ENCODE peak calls at places on chromosomes 4 and X, in six cellular contexts. One of them, this sample, is unnamed.

GRCh38 chr4:94453534-94453963 is 1.8 kb downstream of the PDLIM5 start:
- DNase-seq in Caki2: peak; percentile 62
- DNase-seq in H7: no peak
- DNase-seq in NCI-H1092 treated with DMSO at 0.1 percent for 48 hours: no peak
- DNase-seq in activated naive CD4-positive, alpha-beta T cell: no peak
- DNase-seq in HTR-8/SVneo: no peak
- DNase-seq in this sample: no peak

GRCh38 chr4:173218411-173219125 is 50.0 kb downstream of the GALNT7 start:
- DNase-seq in Caki2: peak; percentile 73
- DNase-seq in H7: no peak
- DNase-seq in NCI-H1092 treated with DMSO at 0.1 percent for 48 hours: no peak
- DNase-seq in activated naive CD4-positive, alpha-beta T cell: no peak
- DNase-seq in HTR-8/SVneo: peak; percentile 42
- DNase-seq in this sample: no peak

GRCh38 chr4:83248486-83248885 is 36.1 kb downstream of the COQ2 start:
- DNase-seq in Caki2: peak; percentile 61
- DNase-seq in H7: no peak
- DNase-seq in NCI-H1092 treated with DMSO at 0.1 percent for 48 hours: no peak
- DNase-seq in activated naive CD4-positive, alpha-beta T cell: no peak
- DNase-seq in HTR-8/SVneo: no peak
- DNase-seq in this sample: no peak

GRCh38 chrX:140526138-140526537 is 21.3 kb upstream of the SOX3 start:
- DNase-seq in Caki2: no peak
- DNase-seq in H7: peak; percentile 58
- DNase-seq in NCI-H1092 treated with DMSO at 0.1 percent for 48 hours: no peak
- DNase-seq in activated naive CD4-positive, alpha-beta T cell: no peak
- DNase-seq in HTR-8/SVneo: no peak
- DNase-seq in this sample: no peak

GRCh38 chr4:79852305-79852730 is 220.7 kb downstream of the ANTXR2 start:
- DNase-seq in Caki2: no peak
- DNase-seq in H7: peak; percentile 2
- DNase-seq in NCI-H1092 treated with DMSO at 0.1 percent for 48 hours: no peak
- DNase-seq in activated naive CD4-positive, alpha-beta T cell: no peak
- DNase-seq in HTR-8/SVneo: no peak
- DNase-seq in this sample: no peak

GRCh38 chrX:113833096-113833495 is 750.8 kb upstream of the HTR2C start:
- DNase-seq in Caki2: no peak
- DNase-seq in H7: no peak
- DNase-seq in NCI-H1092 treated with DMSO at 0.1 percent for 48 hours: no peak
- DNase-seq in activated naive CD4-positive, alpha-beta T cell: no peak
- DNase-seq in HTR-8/SVneo: no peak
- DNase-seq in this sample: peak; percentile 3

GRCh38 chr4:100742045-100742444 is 224.2 kb upstream of the EMCN start:
- DNase-seq in Caki2: peak; percentile 21
- DNase-seq in H7: peak; percentile 4
- DNase-seq in NCI-H1092 treated with DMSO at 0.1 percent for 48 hours: peak; percentile 23
- DNase-seq in activated naive CD4-positive, alpha-beta T cell: no peak
- DNase-seq in HTR-8/SVneo: peak; percentile 1
- DNase-seq in this sample: peak; percentile 13

GRCh38 chr4:126906466-126906865 is 726.3 kb upstream of the INTU start:
- DNase-seq in Caki2: no peak
- DNase-seq in H7: peak; percentile 4
- DNase-seq in NCI-H1092 treated with DMSO at 0.1 percent for 48 hours: no peak
- DNase-seq in activated naive CD4-positive, alpha-beta T cell: no peak
- DNase-seq in HTR-8/SVneo: no peak
- DNase-seq in this sample: no peak

GRCh38 chr4:118281611-118282442 is 71.0 kb downstream of the PRSS12 start:
- DNase-seq in Caki2: peak; percentile 54
- DNase-seq in H7: peak; percentile 16
- DNase-seq in NCI-H1092 treated with DMSO at 0.1 percent for 48 hours: peak; percentile 24
- DNase-seq in activated naive CD4-positive, alpha-beta T cell: no peak
- DNase-seq in HTR-8/SVneo: no peak
- DNase-seq in this sample: no peak

GRCh38 chr4:73208376-73208775 is 50.2 kb downstream of the ANKRD17 start:
- DNase-seq in Caki2: no peak
- DNase-seq in H7: no peak
- DNase-seq in NCI-H1092 treated with DMSO at 0.1 percent for 48 hours: no peak
- DNase-seq in activated naive CD4-positive, alpha-beta T cell: no peak
- DNase-seq in HTR-8/SVneo: no peak
- DNase-seq in this sample: no peak

GRCh38 chrX:54785901-54786300 is 12.2 kb downstream of the ITIH6 start:
- DNase-seq in Caki2: no peak
- DNase-seq in H7: no peak
- DNase-seq in NCI-H1092 treated with DMSO at 0.1 percent for 48 hours: no peak
- DNase-seq in activated naive CD4-positive, alpha-beta T cell: no peak
- DNase-seq in HTR-8/SVneo: no peak
- DNase-seq in this sample: no peak

GRCh38 chr4:18464160-18464559 is 442.6 kb upstream of the LCORL start:
- DNase-seq in Caki2: no peak
- DNase-seq in H7: no peak
- DNase-seq in NCI-H1092 treated with DMSO at 0.1 percent for 48 hours: no peak
- DNase-seq in activated naive CD4-positive, alpha-beta T cell: no peak
- DNase-seq in HTR-8/SVneo: no peak
- DNase-seq in this sample: no peak

GRCh38 chr4:38868055-38868965 is 704 bp downstream of the FAM114A1 start:
- DNase-seq in Caki2: peak; percentile 36
- DNase-seq in H7: peak; percentile 67
- DNase-seq in NCI-H1092 treated with DMSO at 0.1 percent for 48 hours: no peak
- DNase-seq in activated naive CD4-positive, alpha-beta T cell: no peak
- DNase-seq in HTR-8/SVneo: no peak
- DNase-seq in this sample: peak; percentile 34

GRCh38 chr4:167775374-167775773 is 317.0 kb upstream of the ANXA10 start:
- DNase-seq in Caki2: no peak
- DNase-seq in H7: no peak
- DNase-seq in NCI-H1092 treated with DMSO at 0.1 percent for 48 hours: no peak
- DNase-seq in activated naive CD4-positive, alpha-beta T cell: no peak
- DNase-seq in HTR-8/SVneo: no peak
- DNase-seq in this sample: no peak

GRCh38 chrX:125711103-125711502 is 391.4 kb downstream of the TEX13C start:
- DNase-seq in Caki2: no peak
- DNase-seq in H7: no peak
- DNase-seq in NCI-H1092 treated with DMSO at 0.1 percent for 48 hours: no peak
- DNase-seq in activated naive CD4-positive, alpha-beta T cell: no peak
- DNase-seq in HTR-8/SVneo: no peak
- DNase-seq in this sample: no peak

GRCh38 chrX:48911407-48912182 is at the start of gene SLC35A2:
- DNase-seq in Caki2: peak; percentile 83
- DNase-seq in H7: peak; percentile 95
- DNase-seq in NCI-H1092 treated with DMSO at 0.1 percent for 48 hours: peak; percentile 87
- DNase-seq in activated naive CD4-positive, alpha-beta T cell: peak; percentile 51
- DNase-seq in HTR-8/SVneo: peak; percentile 55
- DNase-seq in this sample: peak; percentile 83

GRCh38 chrX:139826065-139827044 is 106.5 kb downstream of the ATP11C start:
- DNase-seq in Caki2: peak; percentile 18
- DNase-seq in H7: peak; percentile 16
- DNase-seq in NCI-H1092 treated with DMSO at 0.1 percent for 48 hours: no peak
- DNase-seq in activated naive CD4-positive, alpha-beta T cell: no peak
- DNase-seq in HTR-8/SVneo: no peak
- DNase-seq in this sample: peak; percentile 15

GRCh38 chr4:54586343-54586953 is 71.3 kb upstream of the KIT start:
- DNase-seq in Caki2: peak; percentile 62
- DNase-seq in H7: no peak
- DNase-seq in NCI-H1092 treated with DMSO at 0.1 percent for 48 hours: peak; percentile 21
- DNase-seq in activated naive CD4-positive, alpha-beta T cell: no peak
- DNase-seq in HTR-8/SVneo: peak; percentile 37
- DNase-seq in this sample: no peak

GRCh38 chr4:147498031-147498700 is 17.3 kb downstream of the EDNRA start:
- DNase-seq in Caki2: no peak
- DNase-seq in H7: no peak
- DNase-seq in NCI-H1092 treated with DMSO at 0.1 percent for 48 hours: no peak
- DNase-seq in activated naive CD4-positive, alpha-beta T cell: no peak
- DNase-seq in HTR-8/SVneo: peak; percentile 27
- DNase-seq in this sample: no peak

GRCh38 chr4:33924239-33924638 is 2320.1 kb downstream of the ARAP2 start:
- DNase-seq in Caki2: no peak
- DNase-seq in H7: no peak
- DNase-seq in NCI-H1092 treated with DMSO at 0.1 percent for 48 hours: no peak
- DNase-seq in activated naive CD4-positive, alpha-beta T cell: no peak
- DNase-seq in HTR-8/SVneo: no peak
- DNase-seq in this sample: no peak

GRCh38 chr4:112938461-112939058 is 110.9 kb upstream of the ANK2 start:
- DNase-seq in Caki2: peak; percentile 35
- DNase-seq in H7: peak; percentile 7
- DNase-seq in NCI-H1092 treated with DMSO at 0.1 percent for 48 hours: peak; percentile 36
- DNase-seq in activated naive CD4-positive, alpha-beta T cell: no peak
- DNase-seq in HTR-8/SVneo: peak; percentile 19
- DNase-seq in this sample: peak; percentile 58

This sample was measured in Ammon's horn.